ENCODE peak calls at places on chromosomes 5 and 9, in seven cellular contexts. One of them, this sample, is unnamed.

GRCh38 chr9:120877276-120878034 is 467 bp upstream of the PHF19 start:
- DNase-seq in fibroblast of mammary gland: peak
- DNase-seq in kidney epithelial cell: no peak
- DNase-seq in prostate gland: peak
- DNase-seq in fibroblast of lung: peak
- DNase-seq in spleen: peak
- DNase-seq in lower lobe of right lung: peak
- DNase-seq in this sample: peak

GRCh38 chr5:41641621-41642020 is 131.2 kb upstream of the PLCXD3 start:
- DNase-seq in lower lobe of right lung: no peak
- DNase-seq in fibroblast of lung: peak
- DNase-seq in kidney epithelial cell: no peak
- DNase-seq in prostate gland: no peak
- DNase-seq in spleen: no peak
- DNase-seq in fibroblast of mammary gland: peak
- DNase-seq in this sample: peak

GRCh38 chr9:137671721-137672120 is 52.9 kb downstream of the EHMT1 start:
- DNase-seq in lower lobe of right lung: no peak
- DNase-seq in fibroblast of mammary gland: no peak
- DNase-seq in prostate gland: no peak
- DNase-seq in fibroblast of lung: no peak
- DNase-seq in kidney epithelial cell: no peak
- DNase-seq in spleen: peak
- DNase-seq in this sample: no peak

GRCh38 chr9:112325127-112325526 is 8.3 kb downstream of the PTBP3 start:
- DNase-seq in fibroblast of mammary gland: no peak
- DNase-seq in fibroblast of lung: no peak
- DNase-seq in lower lobe of right lung: no peak
- DNase-seq in prostate gland: no peak
- DNase-seq in spleen: no peak
- DNase-seq in kidney epithelial cell: no peak
- DNase-seq in this sample: no peak

GRCh38 chr9:89542461-89543021 is 44.6 kb upstream of the SEMA4D start:
- DNase-seq in lower lobe of right lung: no peak
- DNase-seq in prostate gland: no peak
- DNase-seq in kidney epithelial cell: no peak
- DNase-seq in spleen: peak
- DNase-seq in fibroblast of mammary gland: no peak
- DNase-seq in fibroblast of lung: no peak
- DNase-seq in this sample: no peak

GRCh38 chr5:128436825-128437224 is 101.2 kb downstream of the FBN2 start:
- DNase-seq in lower lobe of right lung: no peak
- DNase-seq in fibroblast of lung: peak
- DNase-seq in prostate gland: no peak
- DNase-seq in kidney epithelial cell: peak
- DNase-seq in fibroblast of mammary gland: peak
- DNase-seq in spleen: no peak
- DNase-seq in this sample: peak

GRCh38 chr5:170338272-170338671 is 40.7 kb upstream of the LCP2 start:
- DNase-seq in spleen: no peak
- DNase-seq in lower lobe of right lung: no peak
- DNase-seq in prostate gland: no peak
- DNase-seq in kidney epithelial cell: no peak
- DNase-seq in fibroblast of mammary gland: no peak
- DNase-seq in fibroblast of lung: no peak
- DNase-seq in this sample: no peak

GRCh38 chr5:161134123-161134522 is 282.1 kb upstream of the ATP10B start:
- DNase-seq in spleen: no peak
- DNase-seq in lower lobe of right lung: no peak
- DNase-seq in fibroblast of mammary gland: no peak
- DNase-seq in fibroblast of lung: no peak
- DNase-seq in prostate gland: no peak
- DNase-seq in kidney epithelial cell: no peak
- DNase-seq in this sample: no peak

GRCh38 chr5:39469173-39469572 is 44.4 kb upstream of the DAB2 start:
- DNase-seq in fibroblast of lung: no peak
- DNase-seq in lower lobe of right lung: no peak
- DNase-seq in fibroblast of mammary gland: no peak
- DNase-seq in spleen: no peak
- DNase-seq in kidney epithelial cell: no peak
- DNase-seq in prostate gland: no peak
- DNase-seq in this sample: no peak

GRCh38 chr9:137150485-137151060 is 11.6 kb downstream of the GRIN1 start:
- DNase-seq in prostate gland: no peak
- DNase-seq in kidney epithelial cell: no peak
- DNase-seq in fibroblast of mammary gland: peak
- DNase-seq in spleen: no peak
- DNase-seq in lower lobe of right lung: no peak
- DNase-seq in fibroblast of lung: peak
- DNase-seq in this sample: no peak

GRCh38 chr5:113169720-113170119 is 193.1 kb downstream of the DCP2 start:
- DNase-seq in lower lobe of right lung: no peak
- DNase-seq in spleen: no peak
- DNase-seq in kidney epithelial cell: no peak
- DNase-seq in fibroblast of lung: peak
- DNase-seq in prostate gland: no peak
- DNase-seq in fibroblast of mammary gland: no peak
- DNase-seq in this sample: peak

GRCh38 chr9:5453673-5454072 is 3.3 kb downstream of the CD274 start:
- DNase-seq in spleen: no peak
- DNase-seq in fibroblast of lung: no peak
- DNase-seq in fibroblast of mammary gland: no peak
- DNase-seq in lower lobe of right lung: no peak
- DNase-seq in prostate gland: no peak
- DNase-seq in kidney epithelial cell: no peak
- DNase-seq in this sample: peak

GRCh38 chr5:88687253-88687955 is 195.6 kb downstream of the MEF2C start:
- DNase-seq in lower lobe of right lung: no peak
- DNase-seq in fibroblast of lung: no peak
- DNase-seq in fibroblast of mammary gland: no peak
- DNase-seq in kidney epithelial cell: no peak
- DNase-seq in prostate gland: no peak
- DNase-seq in spleen: no peak
- DNase-seq in this sample: no peak

GRCh38 chr5:14267166-14267838 is 124.2 kb downstream of the TRIO start:
- DNase-seq in prostate gland: no peak
- DNase-seq in spleen: no peak
- DNase-seq in kidney epithelial cell: no peak
- DNase-seq in fibroblast of mammary gland: no peak
- DNase-seq in lower lobe of right lung: no peak
- DNase-seq in fibroblast of lung: no peak
- DNase-seq in this sample: no peak

GRCh38 chr9:111805841-111806241 is 11.1 kb upstream of the SHOC1 start:
- DNase-seq in prostate gland: no peak
- DNase-seq in fibroblast of mammary gland: peak
- DNase-seq in spleen: no peak
- DNase-seq in lower lobe of right lung: no peak
- DNase-seq in fibroblast of lung: peak
- DNase-seq in kidney epithelial cell: peak
- DNase-seq in this sample: peak

GRCh38 chr9:123284658-123285057 is 16.3 kb upstream of the STRBP start:
- DNase-seq in spleen: no peak
- DNase-seq in kidney epithelial cell: no peak
- DNase-seq in fibroblast of lung: no peak
- DNase-seq in lower lobe of right lung: no peak
- DNase-seq in fibroblast of mammary gland: no peak
- DNase-seq in prostate gland: no peak
- DNase-seq in this sample: no peak

GRCh38 chr5:169100735-169101075 is 200.2 kb downstream of the SLIT3 start:
- DNase-seq in lower lobe of right lung: no peak
- DNase-seq in prostate gland: peak
- DNase-seq in fibroblast of mammary gland: peak
- DNase-seq in spleen: no peak
- DNase-seq in fibroblast of lung: no peak
- DNase-seq in kidney epithelial cell: no peak
- DNase-seq in this sample: peak

GRCh38 chr5:141605523-141606277 is 13.1 kb downstream of the DIAPH1 start:
- DNase-seq in spleen: peak
- DNase-seq in fibroblast of lung: peak
- DNase-seq in lower lobe of right lung: peak
- DNase-seq in prostate gland: no peak
- DNase-seq in kidney epithelial cell: no peak
- DNase-seq in fibroblast of mammary gland: peak
- DNase-seq in this sample: peak

GRCh38 chr5:59956130-59956773 is 62.7 kb upstream of the PDE4D start:
- DNase-seq in fibroblast of lung: no peak
- DNase-seq in spleen: no peak
- DNase-seq in prostate gland: no peak
- DNase-seq in lower lobe of right lung: no peak
- DNase-seq in kidney epithelial cell: no peak
- DNase-seq in fibroblast of mammary gland: no peak
- DNase-seq in this sample: no peak

GRCh38 chr5:93800988-93801811 is 59.8 kb upstream of the POU5F2 start:
- DNase-seq in fibroblast of lung: peak
- DNase-seq in kidney epithelial cell: no peak
- DNase-seq in prostate gland: peak
- DNase-seq in spleen: no peak
- DNase-seq in lower lobe of right lung: no peak
- DNase-seq in fibroblast of mammary gland: peak
- DNase-seq in this sample: peak

GRCh38 chr5:15452030-15452429 is 48.0 kb upstream of the FBXL7 start:
- DNase-seq in fibroblast of lung: no peak
- DNase-seq in lower lobe of right lung: no peak
- DNase-seq in prostate gland: no peak
- DNase-seq in fibroblast of mammary gland: no peak
- DNase-seq in spleen: no peak
- DNase-seq in kidney epithelial cell: no peak
- DNase-seq in this sample: no peak

GRCh38 chr9:129365196-129365595 is 187.1 kb upstream of the IER5L start:
- DNase-seq in spleen: no peak
- DNase-seq in kidney epithelial cell: no peak
- DNase-seq in prostate gland: no peak
- DNase-seq in lower lobe of right lung: no peak
- DNase-seq in fibroblast of mammary gland: no peak
- DNase-seq in fibroblast of lung: no peak
- DNase-seq in this sample: no peak

GRCh38 chr9:129363216-129363873 is 185.3 kb upstream of the IER5L start:
- DNase-seq in fibroblast of lung: no peak
- DNase-seq in spleen: no peak
- DNase-seq in kidney epithelial cell: no peak
- DNase-seq in fibroblast of mammary gland: no peak
- DNase-seq in prostate gland: no peak
- DNase-seq in lower lobe of right lung: no peak
- DNase-seq in this sample: no peak

GRCh38 chr9:129361196-129361595 is 183.1 kb upstream of the IER5L start:
- DNase-seq in spleen: no peak
- DNase-seq in lower lobe of right lung: no peak
- DNase-seq in fibroblast of lung: no peak
- DNase-seq in fibroblast of mammary gland: no peak
- DNase-seq in kidney epithelial cell: no peak
- DNase-seq in prostate gland: no peak
- DNase-seq in this sample: no peak

GRCh38 chr9:129359871-129360536 is 181.9 kb upstream of the IER5L start:
- DNase-seq in kidney epithelial cell: no peak
- DNase-seq in fibroblast of mammary gland: no peak
- DNase-seq in prostate gland: no peak
- DNase-seq in spleen: no peak
- DNase-seq in lower lobe of right lung: no peak
- DNase-seq in fibroblast of lung: no peak
- DNase-seq in this sample: no peak

DNA sequence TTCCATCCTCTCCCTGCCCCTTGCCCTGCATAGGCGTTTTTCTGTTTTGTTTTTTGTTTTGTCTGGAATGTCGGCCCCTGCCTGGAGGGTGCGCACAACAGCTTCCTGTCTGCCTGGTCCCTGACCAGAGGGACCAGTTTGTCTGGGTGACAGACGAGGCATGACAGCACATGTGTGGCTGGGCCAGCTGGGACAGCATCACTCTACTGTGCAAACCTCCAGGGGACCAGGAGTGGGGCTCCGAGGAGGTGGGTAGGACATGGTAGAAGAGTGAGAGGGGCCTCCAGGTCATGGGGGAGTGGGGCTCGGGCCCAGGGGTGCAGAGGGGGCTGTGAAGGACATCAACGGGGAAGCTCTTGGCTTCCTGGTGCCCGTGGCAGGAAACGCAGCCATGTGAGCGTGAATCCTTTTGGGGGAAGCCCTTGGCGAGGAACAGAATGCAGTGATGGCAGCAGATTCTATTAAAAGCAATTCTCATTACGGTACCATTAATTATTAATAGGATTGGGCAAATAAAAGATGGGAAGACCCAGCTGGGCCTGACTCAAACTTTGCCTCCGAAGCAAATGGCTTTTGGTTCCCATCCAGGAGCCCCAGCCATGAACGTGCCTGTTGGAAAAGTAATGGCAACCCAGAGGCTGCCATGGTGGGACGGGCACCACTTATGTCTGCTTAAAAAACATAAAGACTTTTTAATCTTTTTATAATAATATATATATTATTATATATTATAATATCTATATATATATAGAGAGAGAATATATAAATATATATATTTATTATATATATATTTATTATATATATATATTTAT is 184.4 kb upstream of the IER5L start:
- DNase-seq in kidney epithelial cell: peak
- DNase-seq in prostate gland: peak
- DNase-seq in fibroblast of lung: no peak
- DNase-seq in spleen: no peak
- DNase-seq in fibroblast of mammary gland: no peak
- DNase-seq in lower lobe of right lung: peak
- DNase-seq in this sample: no peak
- TF ChIP-seq CTCF in kidney epithelial cell: no peak
- TF ChIP-seq CTCF in prostate gland: peak
- TF ChIP-seq CTCF in fibroblast of lung: no peak
- TF ChIP-seq CTCF in spleen: no peak
- TF ChIP-seq CTCF in fibroblast of mammary gland: no peak
- TF ChIP-seq CTCF in lower lobe of right lung: no peak
- TF ChIP-seq CTCF in this sample: no peak

GRCh38 chr5:136446565-136446964 is 81.2 kb upstream of the TRPC7 start:
- DNase-seq in prostate gland: no peak
- DNase-seq in fibroblast of mammary gland: no peak
- DNase-seq in spleen: no peak
- DNase-seq in kidney epithelial cell: no peak
- DNase-seq in lower lobe of right lung: no peak
- DNase-seq in fibroblast of lung: no peak
- DNase-seq in this sample: no peak
- TF ChIP-seq CTCF in prostate gland: no peak
- TF ChIP-seq CTCF in fibroblast of mammary gland: no peak
- TF ChIP-seq CTCF in spleen: no peak
- TF ChIP-seq CTCF in kidney epithelial cell: no peak
- TF ChIP-seq CTCF in lower lobe of right lung: no peak
- TF ChIP-seq CTCF in fibroblast of lung: no peak
- TF ChIP-seq CTCF in this sample: no peak

DNA sequence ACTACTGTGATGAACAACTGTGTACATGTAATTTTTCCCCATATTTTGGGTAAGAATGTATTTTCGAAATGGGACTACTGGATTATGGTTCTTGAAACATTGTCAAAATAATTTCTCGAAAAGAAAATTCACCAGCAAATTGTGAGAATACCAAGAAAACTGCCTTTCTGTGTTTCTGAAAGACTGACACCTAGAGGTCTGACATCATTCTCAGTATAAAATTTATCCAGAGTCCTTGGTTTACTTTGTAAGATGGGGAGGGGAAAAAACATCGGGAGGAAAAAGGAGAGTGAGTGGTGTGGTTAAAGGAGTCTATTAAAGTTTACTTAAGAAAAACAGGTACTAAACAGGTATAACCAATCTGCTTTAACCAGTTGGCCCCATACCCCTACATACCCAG is 149.2 kb downstream of the CEP120 start:
- DNase-seq in kidney epithelial cell: no peak
- DNase-seq in fibroblast of mammary gland: no peak
- DNase-seq in spleen: no peak
- DNase-seq in prostate gland: no peak
- DNase-seq in fibroblast of lung: no peak
- DNase-seq in lower lobe of right lung: no peak
- DNase-seq in this sample: peak
- TF ChIP-seq CTCF in kidney epithelial cell: no peak
- TF ChIP-seq CTCF in fibroblast of mammary gland: peak
- TF ChIP-seq CTCF in spleen: no peak
- TF ChIP-seq CTCF in prostate gland: no peak
- TF ChIP-seq CTCF in fibroblast of lung: peak
- TF ChIP-seq CTCF in lower lobe of right lung: peak
- TF ChIP-seq CTCF in this sample: no peak

GRCh38 chr9:109409998-109410397 is 88.1 kb downstream of the PTPN3 start:
- DNase-seq in spleen: no peak
- DNase-seq in lower lobe of right lung: no peak
- DNase-seq in kidney epithelial cell: no peak
- DNase-seq in prostate gland: no peak
- DNase-seq in fibroblast of mammary gland: no peak
- DNase-seq in fibroblast of lung: no peak
- DNase-seq in this sample: no peak
- TF ChIP-seq CTCF in spleen: no peak
- TF ChIP-seq CTCF in lower lobe of right lung: no peak
- TF ChIP-seq CTCF in kidney epithelial cell: peak
- TF ChIP-seq CTCF in prostate gland: no peak
- TF ChIP-seq CTCF in fibroblast of mammary gland: no peak
- TF ChIP-seq CTCF in fibroblast of lung: no peak
- TF ChIP-seq CTCF in this sample: peak

This sample was measured in cardiac fibroblast.